ENCODE peak calls at places on chromosomes 2 and 18, in nine cellular contexts. C is endothelial cell of umbilical vein, W is colonic mucosa, Z is lower lobe of right lung, H is fibroblast of lung, U is mammary epithelial cell, L is left ventricle myocardium inferior, J is keratinocyte, E is HCT116. V is an unnamed sample.

GRCh38 chr2:100991404-100991773 is 10.7 kb upstream of the RPL31 start:
- DNase-seq in C (no peak), W (no peak), Z (no peak), H (no peak), U (no peak), L (no peak), J (no peak), E (no peak), V (no peak)

GRCh38 chr18:76455015-76455676 is 39.9 kb downstream of the ZNF516 start:
- DNase-seq in C (no peak), W (no peak), Z (no peak), H (no peak), U (no peak), L (no peak), J (no peak), E (no peak), V (no peak)

GRCh38 chr2:212814941-212815340 is 276.3 kb upstream of the ERBB4 start:
- DNase-seq in C (no peak), W (no peak), Z (no peak), H (no peak), U (no peak), L (no peak), J (no peak), E (no peak), V (no peak)

GRCh38 chr2:29983308-29983707 is 61.9 kb upstream of the ALK start:
- DNase-seq in C (no peak), W (no peak), Z (no peak), H (no peak), U (no peak), L (no peak), J (no peak), E (no peak), V (no peak)

GRCh38 chr2:199455533-199456382 is 2.0 kb downstream of the SATB2 start:
- DNase-seq in C (no peak), W (peak; percentile 85), Z (peak; percentile 50), H (peak; percentile 60), U (peak; percentile 54), L (no peak), J (no peak), E (peak; percentile 39), V (no peak)

GRCh38 chr2:177530513-177531039 is 138.0 kb downstream of the AGPS start:
- DNase-seq in C (no peak), W (no peak), Z (no peak), H (peak; percentile 61), U (no peak), L (no peak), J (no peak), E (no peak), V (no peak)

GRCh38 chr18:75205760-75206109 is 3.2 kb downstream of the PTGR3 start:
- DNase-seq in C (no peak), W (no peak), Z (no peak), H (no peak), U (no peak), L (no peak), J (no peak), E (no peak), V (no peak)

GRCh38 chr2:149877064-149877463 is 289.5 kb upstream of the MMADHC start:
- DNase-seq in C (no peak), W (no peak), Z (no peak), H (no peak), U (no peak), L (no peak), J (no peak), E (no peak), V (no peak)

GRCh38 chr2:7773362-7773973 is 856.3 kb downstream of the RNF144A start:
- DNase-seq in C (no peak), W (no peak), Z (peak; percentile 50), H (peak; percentile 49), U (peak; percentile 99), L (no peak), J (peak; percentile 17), E (peak; percentile 0), V (peak; percentile 19)

GRCh38 chr2:96848264-96848663 is 4.4 kb upstream of the ANKRD23 start:
- DNase-seq in C (no peak), W (no peak), Z (no peak), H (no peak), U (no peak), L (no peak), J (no peak), E (no peak), V (no peak)

DNA sequence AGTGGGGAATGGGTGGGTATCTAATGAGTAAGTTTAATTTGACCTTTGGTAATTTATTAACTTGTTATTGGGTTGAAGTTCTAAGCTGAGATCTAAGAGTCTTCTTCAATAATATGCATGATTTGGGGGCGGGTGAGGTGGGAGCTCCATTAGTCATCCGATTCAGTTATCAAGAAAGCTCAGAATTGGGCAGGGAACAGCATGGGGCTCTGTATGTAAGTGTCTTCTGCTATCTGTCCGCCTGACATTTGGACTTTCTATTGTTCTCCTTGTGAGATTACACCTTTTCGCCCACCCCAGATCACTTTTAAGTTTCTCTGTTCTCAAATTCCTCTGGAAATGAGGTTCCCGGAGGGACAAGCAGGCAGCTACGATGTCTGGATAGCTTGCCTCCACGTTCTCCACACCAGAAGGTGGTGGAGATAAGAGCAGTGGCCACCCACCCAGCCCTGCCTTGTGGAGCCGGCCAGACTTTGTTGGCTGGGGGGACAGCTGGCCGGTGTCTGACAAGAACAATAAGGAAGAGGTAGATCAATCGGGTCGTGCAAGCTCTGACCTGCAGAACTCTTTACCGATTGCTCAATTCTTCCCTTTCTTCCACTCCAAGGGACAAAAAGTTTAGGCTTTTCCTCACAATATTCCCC is 75.5 kb upstream of the GATA6 start:
- DNase-seq in C (no peak), W (no peak), Z (no peak), H (no peak), U (no peak), L (no peak), J (no peak), E (no peak), V (no peak)
- H3K27me3 ChIP-seq in C (peaks cover 42% of the 10 kb centered on the region), W (no peaks in the 10 kb centered on the region), Z (no peaks in the 10 kb centered on the region), H (no peaks in the 10 kb centered on the region), U (peaks cover 9% of the 10 kb centered on the region), L (peaks cover 17% of the 10 kb centered on the region), J (peaks cover 7% of the 10 kb centered on the region), E (no peaks in the 10 kb centered on the region), V (no peaks in the 10 kb centered on the region)

GRCh38 chr2:109020217-109020637 is 31.2 kb upstream of the EDAR start:
- DNase-seq in C (no peak), W (no peak), Z (no peak), H (peak; percentile 65), U (no peak), L (no peak), J (no peak), E (no peak), V (no peak)
- H3K4me3 ChIP-seq in C (no peak overlapping the region), W (no peak overlapping the region), Z (no peak overlapping the region), H (no peak overlapping the region), U (no peak overlapping the region), L (no peak overlapping the region), J (no peak overlapping the region), E (no peak overlapping the region), V (no peak overlapping the region)

GRCh38 chr2:24852431-24853020 is 59.3 kb downstream of the CENPO start:
- DNase-seq in C (no peak), W (no peak), Z (no peak), H (no peak), U (no peak), L (peak; percentile 10), J (no peak), E (no peak), V (no peak)

GRCh38 chr2:24853046-24853445 is 59.8 kb downstream of the CENPO start:
- DNase-seq in C (no peak), W (no peak), Z (no peak), H (no peak), U (no peak), L (no peak), J (no peak), E (no peak), V (no peak)

GRCh38 chr2:24855703-24856102 is 62.5 kb downstream of the CENPO start:
- DNase-seq in C (no peak), W (no peak), Z (no peak), H (peak; percentile 45), U (no peak), L (peak; percentile 61), J (no peak), E (no peak), V (no peak)

GRCh38 chr2:24855022-24855622 is 61.9 kb downstream of the CENPO start:
- DNase-seq in C (no peak), W (no peak), Z (no peak), H (no peak), U (no peak), L (peak; percentile 30), J (no peak), E (no peak), V (no peak)

DNA sequence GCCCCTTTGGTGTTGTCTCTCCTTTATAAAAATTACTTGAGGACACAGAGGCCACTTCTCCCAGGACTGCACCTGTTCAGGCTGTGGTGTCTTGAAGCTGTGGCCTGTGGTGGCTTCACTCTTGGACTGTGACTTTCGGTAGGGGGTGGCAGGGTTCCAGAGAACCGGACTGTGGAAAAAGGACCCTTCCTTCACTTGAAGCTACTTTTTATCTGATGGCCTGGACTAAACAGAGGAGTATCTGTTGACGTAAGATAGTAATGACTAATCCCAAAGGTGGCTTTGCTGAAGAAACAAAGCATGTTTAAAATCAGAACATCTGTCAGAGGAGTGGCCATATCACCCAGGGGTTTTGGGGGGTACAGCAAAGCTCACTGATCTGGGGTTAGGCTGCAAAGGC is 60.8 kb downstream of the CENPO start:
- DNase-seq in C (no peak), W (no peak), Z (no peak), H (no peak), U (no peak), L (peak; percentile 13), J (no peak), E (no peak), V (no peak)
- TF ChIP-seq CTCF in C (no peak), W (no peak), Z (no peak), H (no peak), U (no peak), L (no peak), J (no peak), E (no peak), V (no peak)

DNA sequence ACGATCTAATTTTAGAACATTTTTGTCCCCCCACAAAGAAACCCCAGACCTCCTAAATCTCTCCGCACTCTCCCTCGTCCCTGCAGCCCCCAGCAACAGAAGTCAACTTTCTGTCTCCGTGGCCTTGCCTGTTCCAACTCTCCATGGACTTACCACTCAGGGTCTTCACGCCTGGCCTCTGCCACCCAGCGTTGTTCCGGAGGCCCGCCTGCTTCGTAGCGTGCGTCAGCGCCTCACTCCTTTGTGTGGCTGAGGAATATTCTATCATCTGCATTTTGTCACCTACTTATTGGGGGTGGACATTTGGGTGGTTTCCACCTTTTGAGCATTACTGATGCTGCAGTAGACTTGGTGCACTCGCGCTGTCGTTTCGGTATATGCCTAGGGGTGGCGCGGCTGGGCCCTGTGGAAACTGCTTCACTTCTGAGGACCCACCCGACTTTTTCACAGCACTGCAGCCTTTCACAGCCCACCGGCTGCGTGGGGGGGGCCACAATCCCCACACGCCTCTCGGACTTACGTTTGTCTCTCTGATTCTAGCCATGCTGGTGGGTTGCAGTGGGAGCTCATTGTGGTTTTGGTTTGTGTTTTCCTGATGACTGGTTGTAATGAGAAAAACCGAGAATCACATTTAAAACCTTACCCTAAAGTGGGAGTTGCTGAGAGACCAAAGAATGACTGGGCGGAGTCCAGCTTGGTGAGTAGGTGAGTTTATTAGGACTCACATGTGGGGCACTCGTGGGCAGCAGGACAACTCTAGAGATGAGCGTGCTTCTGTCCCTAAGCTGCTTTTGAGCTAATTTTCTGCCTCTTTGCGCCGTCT is 1.4 kb upstream of the HSBP1L1 start:
- DNase-seq in C (no peak), W (peak; percentile 32), Z (no peak), H (peak; percentile 23), U (no peak), L (no peak), J (no peak), E (no peak), V (no peak)
- H3K27me3 ChIP-seq in C (peaks cover 14% of the 10 kb centered on the region), W (no peaks in the 10 kb centered on the region), Z (no peaks in the 10 kb centered on the region), H (no peaks in the 10 kb centered on the region), U (no peaks in the 10 kb centered on the region), L (peaks cover 17% of the 10 kb centered on the region), J (no peaks in the 10 kb centered on the region), E (no peaks in the 10 kb centered on the region), V (no peaks in the 10 kb centered on the region)